ENCODE peak calls at places on chromosomes 6 and 20, in ten cellular contexts. D, T, H, Z, S, O, U, W, I and F are unnamed samples.

GRCh38 chr6:54935739-54936138 is 89.2 kb downstream of the FAM83B start:
- DNase-seq in D (no peak), I (peak), S (no peak), O (no peak), U (peak), T (no peak), H (no peak), W (no peak), Z (peak), F (no peak)

GRCh38 chr6:99016355-99016754 is 68.6 kb upstream of the FBXL4 start:
- DNase-seq in W (no peak), Z (peak), D (no peak), S (no peak), T (no peak), O (no peak), H (no peak), U (peak), I (peak), F (no peak)

GRCh38 chr6:39300739-39301138 is 13.5 kb downstream of the KCNK17 start:
- DNase-seq in H (no peak), S (no peak), W (no peak), I (no peak), D (no peak), Z (no peak), T (no peak), O (no peak), U (no peak), F (no peak)

GRCh38 chr20:32189691-32190607 is 17.6 kb downstream of the PLAGL2 start:
- DNase-seq in D (peak), O (peak), Z (peak), I (peak), U (peak), W (peak), T (peak), S (peak), H (peak), F (peak)

GRCh38 chr20:15875446-15875845 is 697.8 kb downstream of the KIF16B start:
- DNase-seq in U (no peak), Z (no peak), I (no peak), W (no peak), H (no peak), S (no peak), T (peak), D (no peak), O (no peak), F (no peak)

GRCh38 chr6:105650367-105650766 is 247.5 kb upstream of the PREP start:
- DNase-seq in D (no peak), I (no peak), H (no peak), O (no peak), Z (no peak), S (no peak), T (no peak), U (no peak), W (no peak), F (no peak)

GRCh38 chr20:37845261-37845681 is 57.7 kb upstream of the VSTM2L start:
- DNase-seq in H (peak), Z (no peak), S (peak), T (peak), D (peak), U (no peak), W (no peak), O (no peak), I (no peak), F (no peak)

GRCh38 chr20:32920530-32921298 is 62.0 kb downstream of the EFCAB8 start:
- DNase-seq in S (no peak), I (no peak), O (no peak), H (no peak), T (no peak), D (no peak), W (no peak), U (no peak), Z (no peak), F (peak)

GRCh38 chr6:38996676-38997075 is 51.9 kb upstream of the GLP1R start:
- DNase-seq in I (no peak), D (no peak), U (no peak), H (no peak), S (no peak), W (no peak), Z (no peak), O (no peak), T (no peak), F (no peak)

GRCh38 chr20:63077705-63078104 is 70.9 kb upstream of the BHLHE23 start:
- DNase-seq in W (no peak), U (no peak), H (no peak), Z (no peak), T (no peak), I (no peak), D (no peak), O (no peak), S (no peak), F (no peak)

GRCh38 chr6:393391-394221 is 2.1 kb downstream of the IRF4 start:
- DNase-seq in O (no peak), I (no peak), S (no peak), U (no peak), W (peak), Z (no peak), H (no peak), D (no peak), T (no peak), F (peak)

GRCh38 chr6:42179261-42179955 is 6.2 kb downstream of the GUCA1A start:
- DNase-seq in D (no peak), W (no peak), U (no peak), Z (no peak), S (no peak), O (no peak), H (no peak), T (no peak), I (no peak), F (no peak)

GRCh38 chr6:102918161-102918560 is 1524.7 kb downstream of the GRIK2 start:
- DNase-seq in S (no peak), D (no peak), Z (no peak), O (no peak), U (no peak), W (no peak), T (no peak), H (no peak), I (no peak), F (no peak)

GRCh38 chr6:17593246-17593645 is 6.9 kb upstream of the FAM8A1 start:
- DNase-seq in I (no peak), O (no peak), T (no peak), H (no peak), W (no peak), S (no peak), Z (no peak), U (no peak), D (no peak), F (no peak)

GRCh38 chr20:35284267-35284991 is at the start of gene EIF6:
- DNase-seq in Z (peak), T (peak), S (peak), O (peak), H (peak), D (peak), U (peak), I (peak), W (peak), F (peak)

GRCh38 chr20:45111799-45112471 is 3.0 kb downstream of the WFDC5 start:
- DNase-seq in O (no peak), I (no peak), H (no peak), T (no peak), S (no peak), U (peak), D (peak), W (no peak), Z (no peak), F (peak)

GRCh38 chr6:63272397-63272796 is 47.4 kb downstream of the LGSN start:
- DNase-seq in Z (peak), O (no peak), U (peak), H (no peak), W (no peak), D (peak), T (no peak), I (peak), S (no peak), F (peak)

GRCh38 chr6:160992323-160993314 is 1.1 kb downstream of the MAP3K4 start:
- DNase-seq in W (no peak), U (peak), I (peak), Z (peak), T (peak), S (peak), H (peak), D (peak), O (peak), F (peak)

GRCh38 chr6:134873500-134874388 is 76.2 kb downstream of the ALDH8A1 start:
- DNase-seq in Z (no peak), I (no peak), D (no peak), T (peak), U (no peak), O (no peak), S (no peak), H (no peak), W (no peak), F (no peak)

GRCh38 chr20:3040086-3040485 is 3.3 kb upstream of the GNRH2 start:
- DNase-seq in H (no peak), U (no peak), D (no peak), S (no peak), W (no peak), Z (no peak), O (no peak), T (no peak), I (no peak), F (no peak)

GRCh38 chr6:97215157-97215769 is 67.8 kb downstream of the MMS22L start:
- DNase-seq in W (no peak), H (peak), I (peak), D (peak), S (no peak), O (no peak), Z (peak), T (peak), U (peak), F (peak)

GRCh38 chr6:56381852-56382251 is 134.5 kb upstream of the COL21A1 start:
- DNase-seq in O (no peak), H (no peak), U (no peak), T (no peak), D (no peak), I (peak), W (no peak), S (no peak), Z (no peak), F (no peak)

GRCh38 chr6:9028086-9028485 is 592.7 kb upstream of the SLC35B3 start:
- DNase-seq in Z (no peak), S (no peak), H (no peak), T (no peak), I (no peak), O (no peak), D (no peak), U (no peak), W (no peak), F (no peak)

GRCh38 chr20:6140947-6141346 is 18.1 kb upstream of the FERMT1 start:
- DNase-seq in I (no peak), U (no peak), T (no peak), Z (no peak), D (peak), S (no peak), W (no peak), H (no peak), O (no peak), F (peak)

GRCh38 chr6:90103056-90103793 is 193.4 kb downstream of the BACH2 start:
- DNase-seq in H (no peak), S (no peak), U (no peak), W (no peak), T (no peak), I (no peak), O (no peak), D (no peak), Z (no peak), F (no peak)

GRCh38 chr6:87154641-87155271 is 609 bp upstream of the ZNF292 start:
- DNase-seq in Z (peak), S (no peak), W (no peak), H (no peak), U (peak), D (peak), O (peak), I (peak), T (no peak), F (peak)

GRCh38 chr6:111871207-111871606 is 2.0 kb downstream of the FYN start:
- DNase-seq in O (no peak), T (no peak), I (no peak), Z (peak), H (no peak), W (no peak), S (no peak), D (no peak), U (no peak), F (no peak)

GRCh38 chr20:16027710-16028109 is 545.5 kb downstream of the KIF16B start:
- DNase-seq in D (no peak), Z (no peak), H (no peak), T (no peak), I (no peak), O (no peak), S (no peak), U (no peak), W (no peak), F (peak)

GRCh38 chr6:30325873-30326445 is 768 bp upstream of the TRIM39 start:
- DNase-seq in I (no peak), Z (peak), W (peak), S (no peak), D (no peak), T (no peak), O (no peak), H (peak), U (no peak), F (peak)

DNA sequence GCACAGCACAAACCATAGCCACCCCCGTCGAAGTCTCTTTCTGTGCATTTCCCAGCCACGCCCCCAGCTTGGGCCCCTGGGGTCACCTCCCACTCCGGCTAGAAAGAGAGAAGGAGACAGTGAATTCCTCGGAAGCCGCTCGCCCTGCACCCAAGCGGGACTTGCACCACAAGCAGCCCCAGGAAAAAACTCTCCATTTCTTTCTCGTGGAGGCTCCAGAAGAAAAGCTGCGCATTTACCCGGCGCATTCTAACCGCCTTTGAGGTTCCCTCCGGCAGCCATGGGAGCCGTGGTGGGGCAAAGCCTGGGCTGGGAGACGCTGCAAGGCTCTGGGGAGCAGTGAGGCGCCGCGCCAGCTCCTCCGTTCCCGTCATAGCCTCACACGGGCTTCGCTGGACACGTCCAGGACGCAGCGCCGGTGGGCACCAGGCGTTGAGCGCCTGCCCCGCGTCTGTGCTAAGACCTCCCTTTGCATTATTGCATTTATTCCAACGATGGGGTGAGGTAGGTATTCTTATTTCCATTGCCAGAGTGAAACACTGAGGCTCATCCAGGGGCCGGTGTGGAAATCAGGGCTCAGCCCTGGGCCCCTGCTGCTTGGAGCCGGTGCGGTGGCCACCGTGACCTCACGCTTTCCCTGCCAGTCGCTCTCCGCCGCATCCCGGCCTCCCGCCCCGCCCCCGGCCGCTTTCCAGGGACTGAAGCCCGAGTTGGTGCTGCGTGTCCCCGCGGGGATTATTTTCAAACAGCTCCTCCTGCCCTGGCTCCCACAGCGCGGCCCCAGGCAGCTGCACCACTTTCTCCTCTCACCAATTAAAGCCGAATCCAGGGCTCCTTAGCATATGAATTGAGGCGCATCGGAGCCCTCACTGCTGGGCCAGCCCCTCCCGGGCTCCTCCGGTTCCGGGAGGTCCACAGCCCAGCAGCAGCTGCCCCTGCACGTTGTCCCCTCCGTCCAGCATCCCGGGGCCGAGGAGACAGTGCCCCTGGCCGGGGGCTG is 148.3 kb upstream of the AFDN start:
- DNase-seq in O (no peak), U (no peak), Z (no peak), H (no peak), D (peak), S (peak), I (no peak), W (no peak), T (peak), F (peak)
- H3K4me3 ChIP-seq in O (peak), U (peak), Z (no peak), H (no peak), D (peak), S (peak), I (no peak), W (peak), T (no peak), F (peak)

DNA sequence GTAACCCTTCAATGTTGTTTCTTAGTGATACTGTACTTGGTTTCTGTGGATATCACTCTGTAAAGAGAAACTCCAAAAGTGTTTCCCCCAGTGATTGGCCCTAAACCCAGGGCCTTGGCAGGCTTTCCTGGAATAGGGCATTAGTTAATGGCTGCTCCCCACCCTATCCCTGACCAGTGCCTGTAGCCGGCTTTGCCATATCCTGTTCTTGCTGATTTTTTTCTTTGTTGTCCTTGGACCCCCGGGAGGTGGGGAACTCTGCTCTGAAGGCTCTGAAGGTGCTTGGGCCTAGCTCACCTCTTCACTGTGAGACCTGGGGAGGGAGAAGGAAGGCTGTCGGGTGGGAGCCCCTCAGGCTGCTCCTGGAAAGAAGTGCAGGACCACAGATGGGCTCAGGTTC is 120.1 kb downstream of the TCP11 start:
- DNase-seq in D (no peak), U (no peak), T (peak), S (no peak), H (peak), O (peak), Z (peak), W (no peak), I (no peak), F (no peak)
- H3K4me3 ChIP-seq in D (no peak), U (no peak), T (no peak), S (no peak), H (no peak), O (no peak), Z (no peak), W (no peak), I (no peak), F (no peak)

GRCh38 chr6:152701081-152701862 is 3.6 kb downstream of the MYCT1 start:
- DNase-seq in D (no peak), S (no peak), Z (peak), H (no peak), I (peak), T (no peak), W (no peak), U (no peak), O (no peak), F (no peak)
- H3K4me3 ChIP-seq in D (no peak), S (no peak), Z (no peak), H (no peak), I (no peak), T (no peak), W (peak), U (peak), O (no peak), F (no peak)

GRCh38 chr6:139131736-139132285 is 3.1 kb upstream of the HECA start:
- DNase-seq in T (no peak), Z (no peak), H (no peak), I (no peak), O (no peak), U (no peak), D (no peak), W (no peak), S (no peak), F (no peak)
- H3K4me3 ChIP-seq in T (no peak), Z (no peak), H (no peak), I (no peak), O (no peak), U (no peak), D (no peak), W (no peak), S (no peak), F (no peak)